ENCODE peak calls at places on chromosomes 3 and 15, in four cellular contexts. C is GM20000, U is OCI-LY7, D is mesothelial cell of epicardium. W is an unnamed sample.

GRCh38 chr3:170480111-170480510 is 61.4 kb downstream of the CLDN11 start:
- DNase-seq in C (no peak), U (no peak), D (no peak), W (no peak)

GRCh38 chr3:153038779-153039178 is 123.2 kb upstream of the RAP2B start:
- DNase-seq in C (no peak), U (no peak), D (no peak), W (no peak)

GRCh38 chr15:39539973-39540558 is 40.8 kb upstream of the THBS1 start:
- DNase-seq in C (no peak), U (no peak), D (no peak), W (no peak)

GRCh38 chr15:88032787-88033186 is 223.8 kb downstream of the NTRK3 start:
- DNase-seq in C (no peak), U (no peak), D (no peak), W (no peak)

GRCh38 chr15:29289179-29289578 is 19.6 kb upstream of the NSMCE3 start:
- DNase-seq in C (no peak), U (no peak), D (no peak), W (no peak)

GRCh38 chr15:63899193-63899592 is 65.4 kb upstream of the HERC1 start:
- DNase-seq in C (no peak), U (no peak), D (no peak), W (no peak)

GRCh38 chr15:100763764-100764750 is 115.6 kb upstream of the ALDH1A3 start:
- DNase-seq in C (peak), U (no peak), D (peak), W (peak)

GRCh38 chr15:88572030-88572333 is 25.5 kb upstream of the DET1 start:
- DNase-seq in C (no peak), U (no peak), D (no peak), W (no peak)

GRCh38 chr15:33071451-33071850 is 123.1 kb downstream of the FMN1 start:
- DNase-seq in C (no peak), U (no peak), D (no peak), W (no peak)

GRCh38 chr3:25033407-25034029 is 394.5 kb upstream of the RARB start:
- DNase-seq in C (peak), U (peak), D (no peak), W (peak)

GRCh38 chr15:44194397-44195150 is 497 bp downstream of the FRMD5 start:
- DNase-seq in C (peak), U (no peak), D (peak), W (peak)

GRCh38 chr3:30443756-30444673 is 162.4 kb upstream of the TGFBR2 start:
- DNase-seq in C (no peak), U (no peak), D (no peak), W (no peak)

GRCh38 chr3:176352716-176353334 is 844.5 kb downstream of the TBL1XR1 start:
- DNase-seq in C (no peak), U (no peak), D (no peak), W (no peak)

GRCh38 chr3:126105691-126106187 is 21.8 kb upstream of the SLC41A3 start:
- DNase-seq in C (no peak), U (no peak), D (peak), W (no peak)

DNA sequence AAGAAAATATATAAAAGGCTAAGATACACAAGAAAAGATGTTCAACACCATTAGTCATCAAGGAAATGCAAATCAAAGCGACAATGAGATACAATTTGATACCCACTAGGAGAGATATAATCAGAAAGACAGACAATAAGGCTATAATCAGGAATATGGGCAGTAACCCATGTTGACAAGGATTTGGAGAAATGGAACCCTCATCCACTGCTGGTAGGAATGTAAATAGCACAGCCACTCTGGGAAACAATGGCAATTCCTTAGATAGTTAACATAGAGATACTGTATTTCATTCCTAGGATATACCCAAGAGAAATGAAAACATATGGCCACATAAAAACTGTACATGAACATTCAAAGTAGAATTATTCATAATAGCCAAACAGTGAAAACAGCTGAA is 18.3 kb upstream of the COL8A1 start:
- DNase-seq in C (no peak), U (no peak), D (no peak), W (no peak)
- TF ChIP-seq CTCF in C (no peak), U (no peak), D (no peak), W (no peak)

DNA sequence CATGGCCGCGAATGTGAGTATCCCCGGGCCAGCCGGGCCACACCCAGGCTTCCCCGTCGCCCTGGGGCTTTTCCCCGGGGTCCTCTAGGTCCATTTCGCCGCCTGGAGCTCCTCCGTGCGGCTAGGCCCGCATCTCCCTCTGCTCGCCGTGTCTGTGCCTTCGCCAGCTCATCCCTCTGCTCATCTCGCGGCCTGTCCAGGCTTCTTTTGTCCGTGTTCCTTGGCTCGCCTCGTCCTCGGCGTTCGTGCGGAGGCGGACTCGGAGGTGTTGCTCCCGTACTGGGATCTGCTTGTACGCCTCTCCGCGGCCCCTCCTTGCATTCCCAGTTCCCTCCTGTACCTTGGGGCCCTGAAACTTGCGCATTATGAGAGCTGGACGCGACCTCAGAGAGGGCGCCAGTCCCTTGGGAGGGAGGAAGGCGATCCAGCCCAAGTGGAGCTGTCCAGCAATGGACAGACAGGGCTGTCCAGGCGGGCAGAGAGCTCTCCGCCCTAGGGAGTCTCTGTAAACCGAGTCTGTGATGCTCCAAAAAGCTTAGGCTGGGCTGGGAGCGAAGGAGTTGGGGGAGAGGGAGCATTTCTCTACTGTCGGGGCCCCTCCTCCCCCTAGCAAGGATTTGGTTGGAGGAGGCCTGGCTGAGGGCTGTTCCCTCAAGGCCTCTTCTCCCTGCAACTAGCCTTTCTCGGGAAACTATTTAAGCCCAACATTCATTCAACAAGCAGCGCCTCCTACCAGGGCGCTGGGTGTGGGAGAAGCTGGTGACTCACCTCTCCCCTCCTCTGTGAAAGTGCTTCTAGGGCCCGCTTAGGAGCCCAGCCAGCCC is 553 bp downstream of the TMEM43 start:
- DNase-seq in C (peak), U (peak), D (no peak), W (no peak)
- TF ChIP-seq CTCF in C (no peak), U (peak), D (no peak), W (peak)

GRCh38 chr15:55824857-55825613 is 82.1 kb upstream of the PRTG start:
- DNase-seq in C (no peak), U (no peak), D (no peak), W (no peak)
- TF ChIP-seq CTCF in C (no peak), U (no peak), D (no peak), W (no peak)

DNA sequence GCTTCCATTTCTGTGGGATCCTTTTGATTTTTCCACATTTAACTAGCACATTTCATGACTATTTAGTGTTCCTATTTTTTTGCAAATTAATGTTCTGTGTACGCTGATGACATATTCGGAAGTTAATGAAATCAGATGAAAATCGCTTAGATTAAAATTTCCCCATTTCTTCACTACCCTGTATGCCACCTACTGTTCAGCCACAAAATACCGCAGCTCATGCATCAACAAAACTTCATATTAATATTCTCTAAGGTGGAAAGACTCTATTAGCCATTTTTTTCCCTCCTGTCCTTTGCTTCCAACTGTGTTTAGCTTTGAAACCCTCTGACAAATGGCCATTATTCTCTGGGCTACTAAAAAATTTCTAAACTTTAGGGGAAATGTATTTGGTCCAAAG is 300.6 kb downstream of the MECOM start:
- DNase-seq in C (no peak), U (no peak), D (no peak), W (no peak)
- TF ChIP-seq CTCF in C (no peak), U (peak), D (no peak), W (no peak)

DNA sequence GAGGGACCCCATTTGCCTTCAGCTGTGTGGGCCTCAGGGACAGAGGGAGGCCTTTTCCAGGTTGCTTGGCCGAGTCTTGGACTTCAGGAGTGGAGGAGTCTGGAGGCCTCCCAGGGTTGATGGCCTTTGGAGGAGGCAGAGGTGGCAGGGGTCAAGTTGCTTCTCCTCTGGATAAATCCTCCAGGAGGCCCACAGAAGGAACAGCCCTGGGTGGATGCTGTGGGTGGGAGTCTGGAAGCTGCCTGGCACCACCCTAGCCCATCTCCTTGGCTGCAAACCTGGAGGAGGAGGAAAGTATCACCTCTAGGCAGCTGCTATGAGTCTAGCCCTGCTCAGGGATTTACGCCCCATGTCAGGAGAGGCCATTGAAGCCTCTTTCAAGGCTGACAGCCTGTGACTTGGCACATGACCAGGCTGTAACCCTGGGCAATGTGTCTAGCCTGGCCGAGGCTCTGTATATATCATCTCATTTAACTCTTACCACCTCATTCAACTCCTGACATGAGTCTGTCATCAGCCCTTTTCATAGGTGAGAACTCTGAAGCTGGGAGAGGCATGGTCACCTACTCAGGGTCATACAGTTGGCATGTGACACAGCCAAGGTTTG is 2.9 kb upstream of the PRKCD start:
- DNase-seq in C (no peak), U (no peak), D (no peak), W (no peak)
- TF ChIP-seq CTCF in C (no peak), U (no peak), D (no peak), W (no peak)

DNA sequence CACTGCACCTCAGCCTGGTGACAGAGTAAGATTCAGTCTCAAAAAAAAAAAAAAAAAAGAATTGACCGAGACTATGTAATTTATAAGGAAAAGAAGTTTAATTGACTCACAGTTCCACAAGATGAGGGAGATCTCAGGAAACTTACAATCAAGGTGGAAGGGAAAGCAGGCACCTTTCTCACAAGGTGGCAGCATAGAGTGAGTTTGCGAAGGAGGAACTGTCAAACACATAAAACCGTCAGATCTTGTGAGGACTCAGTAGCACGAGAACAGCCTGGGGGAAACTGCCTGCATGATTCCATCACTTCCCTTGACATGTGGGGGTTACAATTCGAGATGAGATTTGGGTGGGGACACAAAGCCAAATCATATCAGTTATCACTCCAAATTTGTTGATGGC is 380.9 kb downstream of the EDEM1 start:
- DNase-seq in C (no peak), U (peak), D (no peak), W (no peak)
- TF ChIP-seq CTCF in C (no peak), U (peak), D (no peak), W (peak)

W was measured in GM13977.